ENCODE peak calls at places on chromosomes 11 and 22, in five cellular contexts. One of them, this sample, is unnamed.

GRCh38 chr11:132632641-132633124 is 899.6 kb downstream of the OPCML start:
- DNase-seq in HFFc6: peak; percentile 100
- DNase-seq in A549: no peak
- DNase-seq in BE2C: no peak
- DNase-seq in AG04450: peak; percentile 96
- DNase-seq in this sample: peak; percentile 45

GRCh38 chr11:84899740-84900139 is 727.4 kb downstream of the DLG2 start:
- DNase-seq in BE2C: no peak
- DNase-seq in A549: no peak
- DNase-seq in HFFc6: no peak
- DNase-seq in AG04450: no peak
- DNase-seq in this sample: peak; percentile 3

GRCh38 chr11:119169272-119169719 is 771 bp downstream of the NLRX1 start:
- DNase-seq in A549: peak; percentile 51
- DNase-seq in BE2C: no peak
- DNase-seq in AG04450: no peak
- DNase-seq in HFFc6: no peak
- DNase-seq in this sample: no peak

GRCh38 chr22:31898911-31899310 is 45.4 kb upstream of the YWHAH start:
- DNase-seq in AG04450: no peak
- DNase-seq in A549: no peak
- DNase-seq in BE2C: no peak
- DNase-seq in HFFc6: no peak
- DNase-seq in this sample: no peak

GRCh38 chr11:59426361-59427067 is at the start of gene OR5A2:
- DNase-seq in A549: no peak
- DNase-seq in HFFc6: no peak
- DNase-seq in AG04450: no peak
- DNase-seq in BE2C: no peak
- DNase-seq in this sample: no peak

GRCh38 chr11:62593434-62594044 is 2.2 kb upstream of the TUT1 start:
- DNase-seq in AG04450: peak; percentile 33
- DNase-seq in BE2C: peak; percentile 77
- DNase-seq in HFFc6: peak; percentile 59
- DNase-seq in A549: peak; percentile 77
- DNase-seq in this sample: peak; percentile 72

GRCh38 chr22:38707346-38707745 is 1.6 kb downstream of the GTPBP1 start:
- DNase-seq in AG04450: no peak
- DNase-seq in A549: peak; percentile 66
- DNase-seq in BE2C: no peak
- DNase-seq in HFFc6: peak; percentile 55
- DNase-seq in this sample: peak; percentile 50

GRCh38 chr11:61972796-61973602 is 5.6 kb upstream of the FTH1 start:
- DNase-seq in A549: no peak
- DNase-seq in HFFc6: peak; percentile 75
- DNase-seq in BE2C: no peak
- DNase-seq in AG04450: no peak
- DNase-seq in this sample: no peak

GRCh38 chr11:46920709-46921108 is 2.4 kb upstream of the LRP4 start:
- DNase-seq in A549: peak; percentile 63
- DNase-seq in AG04450: peak; percentile 93
- DNase-seq in BE2C: no peak
- DNase-seq in HFFc6: peak; percentile 99
- DNase-seq in this sample: no peak

GRCh38 chr11:96393753-96394348 is 4.0 kb downstream of the JRKL start:
- DNase-seq in BE2C: no peak
- DNase-seq in A549: peak; percentile 20
- DNase-seq in HFFc6: peak; percentile 59
- DNase-seq in AG04450: peak; percentile 4
- DNase-seq in this sample: peak; percentile 47

GRCh38 chr11:2886936-2887335 is 1.4 kb upstream of the CDKN1C start:
- DNase-seq in AG04450: no peak
- DNase-seq in A549: no peak
- DNase-seq in HFFc6: no peak
- DNase-seq in BE2C: no peak
- DNase-seq in this sample: no peak

GRCh38 chr11:118418770-118419169 is 17.4 kb downstream of the ATP5MG start:
- DNase-seq in A549: no peak
- DNase-seq in BE2C: no peak
- DNase-seq in AG04450: no peak
- DNase-seq in HFFc6: no peak
- DNase-seq in this sample: no peak

GRCh38 chr11:67409261-67409666 is 5.4 kb downstream of the TBC1D10C start:
- DNase-seq in HFFc6: no peak
- DNase-seq in BE2C: no peak
- DNase-seq in AG04450: no peak
- DNase-seq in A549: no peak
- DNase-seq in this sample: no peak

This sample was measured in SW480.